ENCODE peak calls at places on chromosome 18, in five cellular contexts. T is cardiac muscle cell; W is NCI-H2171; R is ELF-1; H is stimulated activated CD4-positive, alpha-beta T cell treated with anti-CD3 and anti-CD28 coated beads, TNF-alpha, amount 100 ng/mL, for 1 hour. K is an unnamed sample.

GRCh38 chr18:14949800-14950415 is 201.9 kb downstream of the ANKRD30B start:
- DNase-seq in W (no peak), H (no peak), T (no peak), R (no peak), K (no peak)

GRCh38 chr18:65725421-65726050 is 25.3 kb upstream of the CDH7 start:
- DNase-seq in H (no peak), T (peak), W (peak), R (peak), K (no peak)

GRCh38 chr18:36162981-36163380 is 24.3 kb upstream of the MOCOS start:
- DNase-seq in T (no peak), R (no peak), H (no peak), W (no peak), K (no peak)

GRCh38 chr18:79479761-79480161 is 84.0 kb downstream of the NFATC1 start:
- DNase-seq in T (no peak), R (no peak), H (no peak), W (no peak), K (no peak)

GRCh38 chr18:23776306-23776705 is 87.1 kb downstream of the LAMA3 start:
- DNase-seq in R (no peak), T (no peak), W (no peak), H (no peak), K (no peak)

GRCh38 chr18:76528477-76529432 is 33.7 kb upstream of the ZNF516 start:
- DNase-seq in W (no peak), H (no peak), R (peak), T (peak), K (no peak)

GRCh38 chr18:46250084-46250811 is 146.1 kb downstream of the HAUS1 start:
- DNase-seq in W (no peak), T (no peak), H (no peak), R (peak), K (peak)

GRCh38 chr18:51614033-51614432 is 416.6 kb upstream of the MEX3C start:
- DNase-seq in R (peak), H (no peak), W (no peak), T (peak), K (no peak)

GRCh38 chr18:75204262-75204977 is 4.5 kb downstream of the PTGR3 start:
- DNase-seq in W (no peak), R (peak), H (no peak), T (peak), K (no peak)

K was measured in GDM1.